ENCODE peak calls at places on chromosome 14, in four cellular contexts. H is prostate gland; Z is testis; I is CD4-positive, alpha-beta memory T cell. B is an unnamed sample.

GRCh38 chr14:20934148-20934762 is 21.0 kb upstream of the RNASE2 start:
- DNase-seq in H (no peak), Z (peak), I (no peak), B (peak)

GRCh38 chr14:50000215-50001145 is 107.6 kb downstream of the ARF6 start:
- DNase-seq in H (peak), Z (peak), I (peak), B (peak)

GRCh38 chr14:30996892-30997659 is 28.4 kb upstream of the AP4S1 start:
- DNase-seq in H (no peak), Z (no peak), I (no peak), B (no peak)

GRCh38 chr14:71803539-71804260 is 128.5 kb upstream of the RGS6 start:
- DNase-seq in H (no peak), Z (no peak), I (no peak), B (no peak)

GRCh38 chr14:63204407-63205280 is at the start of gene RHOJ:
- DNase-seq in H (no peak), Z (peak), I (no peak), B (no peak)

GRCh38 chr14:24417832-24418491 is 11.5 kb downstream of the CBLN3 start:
- DNase-seq in H (no peak), Z (no peak), I (no peak), B (no peak)

GRCh38 chr14:77409131-77409533 is 14.2 kb downstream of the NOXRED1 start:
- DNase-seq in H (no peak), Z (no peak), I (no peak), B (peak)

GRCh38 chr14:42911642-42912041 is 1305.0 kb downstream of the LRFN5 start:
- DNase-seq in H (no peak), Z (no peak), I (no peak), B (no peak)

GRCh38 chr14:68658029-68658509 is 134.8 kb downstream of the ZFP36L1 start:
- DNase-seq in H (no peak), Z (no peak), I (no peak), B (no peak)

GRCh38 chr14:50342211-50343080 is 30.3 kb downstream of the DMAC2L start:
- DNase-seq in H (peak), Z (peak), I (peak), B (peak)

GRCh38 chr14:61153436-61153835 is 127.7 kb downstream of the TMEM30B start:
- DNase-seq in H (no peak), Z (no peak), I (no peak), B (no peak)

DNA sequence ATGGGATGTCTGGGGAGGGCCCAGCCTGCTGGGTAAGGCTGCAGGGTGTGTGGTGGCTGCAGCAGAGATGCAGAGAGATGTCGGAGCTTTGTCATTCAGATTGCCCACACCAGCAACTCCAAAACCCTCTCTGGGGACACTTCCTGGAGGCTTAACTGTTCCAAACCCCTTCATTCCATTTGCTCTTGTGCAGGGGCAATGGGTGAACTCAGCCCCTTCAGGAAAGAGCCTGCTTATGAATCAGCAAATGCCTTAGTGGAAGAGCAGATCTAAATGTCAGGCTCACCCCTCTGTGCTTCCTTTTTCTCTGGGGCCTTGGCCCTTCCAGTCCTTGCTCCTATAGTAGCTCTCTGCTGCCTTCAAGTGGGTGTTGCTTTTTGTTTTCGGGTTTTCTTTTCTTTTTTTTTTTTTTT is 36.7 kb upstream of the GPATCH2L start:
- DNase-seq in H (no peak), Z (no peak), I (no peak), B (no peak)
- H3K4me3 ChIP-seq in H (no peak), Z (no peak), I (no peak), B (no peak)

GRCh38 chr14:25620515-25620914 is 570.6 kb upstream of the STXBP6 start:
- DNase-seq in H (no peak), Z (no peak), I (no peak), B (no peak)
- H3K4me3 ChIP-seq in H (no peak), Z (no peak), I (no peak), B (no peak)

GRCh38 chr14:100067971-100068959 is 3.0 kb downstream of the EVL start:
- DNase-seq in H (no peak), Z (peak), I (peak), B (peak)

GRCh38 chr14:100070310-100070709 is 5.1 kb downstream of the EVL start:
- DNase-seq in H (no peak), Z (no peak), I (peak), B (no peak)

GRCh38 chr14:100071545-100071944 is 6.3 kb downstream of the EVL start:
- DNase-seq in H (no peak), Z (no peak), I (no peak), B (peak)

GRCh38 chr14:100067481-100067880 is 2.3 kb downstream of the EVL start:
- DNase-seq in H (no peak), Z (no peak), I (no peak), B (peak)

DNA sequence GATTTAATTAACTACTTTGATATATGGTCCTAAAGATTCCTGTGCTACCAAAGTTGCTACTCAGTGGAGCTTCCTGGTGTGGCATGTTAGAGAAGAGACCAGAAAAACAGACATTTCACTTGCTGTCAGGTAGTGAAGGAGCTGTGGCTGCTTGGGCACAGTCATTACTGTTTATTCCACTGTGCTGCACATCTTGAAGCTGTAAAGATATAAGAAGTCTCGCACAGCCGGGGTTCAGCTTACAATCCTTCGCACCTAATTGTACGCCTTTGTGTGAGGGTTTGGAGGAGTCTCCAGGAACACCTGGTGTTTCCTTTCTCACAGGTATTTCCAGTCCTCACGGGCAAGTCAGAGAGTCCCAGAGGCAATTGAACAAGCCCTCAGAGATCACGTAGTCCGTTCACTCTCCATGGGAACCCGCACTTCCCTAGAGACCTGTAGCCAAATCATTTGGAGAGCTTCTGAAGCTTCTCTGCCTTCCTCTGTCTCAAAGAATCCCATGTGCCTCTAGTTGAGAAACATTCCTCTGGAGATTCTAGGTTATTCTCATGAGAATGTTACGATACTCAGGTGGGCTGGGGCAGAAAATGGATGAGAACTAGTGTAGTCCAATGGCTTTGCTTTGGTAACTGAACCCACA is 4.1 kb downstream of the EVL start:
- DNase-seq in H (no peak), Z (no peak), I (no peak), B (no peak)
- H3K4me3 ChIP-seq in H (no peak), Z (no peak), I (peak), B (peak)

GRCh38 chr14:104822821-104823615 is 22.1 kb downstream of the ZBTB42 start:
- DNase-seq in H (no peak), Z (peak), I (no peak), B (no peak)

GRCh38 chr14:104824353-104824997 is 23.6 kb downstream of the ZBTB42 start:
- DNase-seq in H (no peak), Z (no peak), I (no peak), B (no peak)

GRCh38 chr14:104826197-104826857 is 25.4 kb downstream of the ZBTB42 start:
- DNase-seq in H (peak), Z (peak), I (peak), B (peak)

GRCh38 chr14:104827173-104828055 is 26.5 kb downstream of the ZBTB42 start:
- DNase-seq in H (peak), Z (peak), I (peak), B (no peak)

DNA sequence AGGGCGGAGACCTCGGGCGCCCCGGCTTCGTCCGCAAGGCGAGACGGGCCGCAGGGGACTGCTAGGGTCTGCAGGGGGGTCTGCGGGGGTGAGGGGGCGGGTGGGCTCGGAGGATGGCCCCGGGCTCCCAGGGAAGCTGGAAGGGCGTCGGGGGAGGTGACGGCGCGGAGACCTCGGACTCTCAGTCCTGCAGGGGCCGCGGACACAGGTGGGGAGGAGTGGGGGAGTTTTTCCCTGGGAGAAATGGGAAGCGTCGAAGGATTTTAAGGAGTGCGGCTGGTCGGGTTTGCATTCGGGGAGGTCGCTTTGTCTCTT is 25.9 kb downstream of the ZBTB42 start:
- DNase-seq in H (no peak), Z (no peak), I (peak), B (no peak)
- H3K4me3 ChIP-seq in H (peak), Z (peak), I (no peak), B (no peak)

GRCh38 chr14:82879949-82880535 is 1346.4 kb upstream of the SEL1L start:
- DNase-seq in H (peak), Z (no peak), I (no peak), B (no peak)
- H3K4me3 ChIP-seq in H (no peak), Z (no peak), I (no peak), B (no peak)

GRCh38 chr14:95092723-95093122 is 64.6 kb downstream of the DICER1 start:
- DNase-seq in H (no peak), Z (no peak), I (no peak), B (no peak)
- H3K4me3 ChIP-seq in H (no peak), Z (no peak), I (no peak), B (no peak)

GRCh38 chr14:94385553-94386057 is 2.8 kb downstream of the SERPINA1 start:
- DNase-seq in H (no peak), Z (no peak), I (no peak), B (no peak)
- H3K4me3 ChIP-seq in H (no peak), Z (no peak), I (no peak), B (no peak)

DNA sequence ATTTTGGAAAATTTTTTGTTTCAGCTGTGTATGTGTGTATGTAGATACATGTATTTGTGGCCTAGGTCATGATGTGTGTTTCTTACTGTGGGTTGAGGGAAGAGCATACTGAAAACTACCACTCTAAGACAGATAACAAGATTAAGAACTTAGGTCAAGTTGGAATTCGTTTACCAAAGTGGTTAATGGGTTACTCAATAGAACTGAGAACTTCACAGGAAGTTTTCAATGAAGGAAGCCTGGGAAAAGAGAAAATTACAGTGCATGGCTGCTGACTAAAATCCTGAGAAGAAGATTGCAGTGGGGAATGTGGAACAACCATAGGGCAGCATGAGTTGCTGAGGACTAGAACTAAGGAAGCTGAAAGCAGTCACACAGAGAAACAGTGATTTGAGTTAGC is 21.4 kb upstream of the FOXG1 start:
- DNase-seq in H (no peak), Z (no peak), I (no peak), B (no peak)
- H3K4me3 ChIP-seq in H (no peak), Z (no peak), I (no peak), B (no peak)

GRCh38 chr14:105850853-105851581 is 324.6 kb downstream of the TMEM121 start:
- DNase-seq in H (no peak), Z (peak), I (no peak), B (no peak)

GRCh38 chr14:105852378-105853088 is 326.1 kb downstream of the TMEM121 start:
- DNase-seq in H (no peak), Z (peak), I (no peak), B (no peak)

GRCh38 chr14:105849933-105850626 is 323.7 kb downstream of the TMEM121 start:
- DNase-seq in H (no peak), Z (no peak), I (no peak), B (no peak)

GRCh38 chr14:105853089-105853906 is 326.9 kb downstream of the TMEM121 start:
- DNase-seq in H (no peak), Z (peak), I (no peak), B (no peak)

DNA sequence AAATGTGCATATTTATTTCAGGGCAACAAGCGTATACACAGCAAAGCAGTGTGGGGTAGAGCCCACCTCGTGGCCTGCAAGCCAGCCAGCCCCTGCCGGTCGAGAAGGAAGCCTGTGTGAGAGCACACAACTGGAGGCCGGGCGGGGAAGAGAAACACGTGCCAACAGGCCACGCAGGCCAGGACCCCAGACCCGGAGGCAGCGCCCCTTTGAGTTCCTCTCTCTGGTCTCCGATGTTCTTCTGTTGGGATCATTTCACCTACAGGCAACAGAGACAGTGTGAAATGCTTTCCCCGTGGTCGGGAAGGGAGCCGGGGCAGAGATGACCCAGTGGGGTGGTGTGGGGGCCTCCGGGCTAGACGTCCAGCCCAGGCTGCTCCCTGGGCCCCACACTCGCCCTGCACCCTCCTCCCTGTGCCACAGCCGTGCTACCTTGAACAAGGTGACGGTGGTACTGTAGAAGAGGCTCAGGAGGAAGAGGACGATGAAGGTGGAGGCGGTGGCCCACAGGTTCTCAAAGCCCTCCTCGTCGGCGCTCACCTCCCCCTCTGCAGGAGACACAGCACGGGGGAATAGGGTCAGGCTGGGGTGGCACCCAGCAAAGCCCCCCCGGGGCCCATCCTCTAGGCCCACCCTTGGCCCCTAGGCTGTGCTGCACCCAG is 325.5 kb downstream of the TMEM121 start:
- DNase-seq in H (no peak), Z (peak), I (no peak), B (no peak)
- H3K4me3 ChIP-seq in H (no peak), Z (no peak), I (no peak), B (no peak)

GRCh38 chr14:55279384-55279783 is 8.2 kb downstream of the FBXO34 start:
- DNase-seq in H (no peak), Z (no peak), I (no peak), B (no peak)
- H3K4me3 ChIP-seq in H (no peak), Z (no peak), I (no peak), B (no peak)